ENCODE peak calls at places on chromosomes 5 and 9, in four cellular contexts. Z is heart left ventricle, R is H54, O is GM12892. D is an unnamed sample.

GRCh38 chr9:132182609-132183073 is 20.8 kb downstream of the NTNG2 start:
- DNase-seq in Z (no peak), R (no peak), O (no peak), D (no peak)

GRCh38 chr9:99261923-99262322 is 39.8 kb downstream of the SEC61B start:
- DNase-seq in Z (no peak), R (no peak), O (no peak), D (no peak)

GRCh38 chr5:132265336-132266030 is 8.0 kb downstream of the PDLIM4 start:
- DNase-seq in Z (peak; percentile 67), R (peak; percentile 96), O (no peak), D (peak; percentile 71)

GRCh38 chr9:124202447-124202971 is 55.2 kb upstream of the NEK6 start:
- DNase-seq in Z (peak; percentile 46), R (no peak), O (peak; percentile 63), D (no peak)

GRCh38 chr9:83521017-83521810 is 17.0 kb downstream of the FRMD3 start:
- DNase-seq in Z (no peak), R (no peak), O (no peak), D (no peak)

GRCh38 chr9:21160178-21160577 is 6.3 kb downstream of the IFNA21 start:
- DNase-seq in Z (no peak), R (no peak), O (no peak), D (peak; percentile 28)

GRCh38 chr5:36908544-36909260 is 32.1 kb downstream of the NIPBL start:
- DNase-seq in Z (no peak), R (no peak), O (no peak), D (no peak)

GRCh38 chr5:89988998-89989690 is 420.4 kb downstream of the CETN3 start:
- DNase-seq in Z (peak; percentile 46), R (no peak), O (no peak), D (no peak)

GRCh38 chr5:88438006-88438405 is 169.4 kb upstream of the TMEM161B start:
- DNase-seq in Z (no peak), R (peak; percentile 15), O (no peak), D (no peak)

GRCh38 chr5:145825751-145826180 is 9.4 kb downstream of the PRELID2 start:
- DNase-seq in Z (no peak), R (peak; percentile 15), O (no peak), D (no peak)

GRCh38 chr5:10324519-10325370 is 17.0 kb upstream of the CMBL start:
- DNase-seq in Z (no peak), R (no peak), O (no peak), D (peak; percentile 23)

GRCh38 chr9:133615101-133615896 is 6.1 kb upstream of the FAM163B start:
- DNase-seq in Z (no peak), R (no peak), O (no peak), D (no peak)

GRCh38 chr5:95771892-95772291 is 40.8 kb downstream of the RHOBTB3 start:
- DNase-seq in Z (no peak), R (no peak), O (no peak), D (no peak)

GRCh38 chr5:95768731-95769130 is 37.6 kb downstream of the RHOBTB3 start:
- DNase-seq in Z (no peak), R (no peak), O (no peak), D (no peak)

GRCh38 chr5:95773325-95774059 is 42.4 kb downstream of the RHOBTB3 start:
- DNase-seq in Z (no peak), R (no peak), O (no peak), D (no peak)

GRCh38 chr5:95771109-95771708 is 40.1 kb downstream of the RHOBTB3 start:
- DNase-seq in Z (peak; percentile 48), R (no peak), O (no peak), D (no peak)
- TF ChIP-seq POLR2A in Z (no peak), R (no peak), O (no peak), D (no peak)

GRCh38 chr5:173535976-173536639 is 80.3 kb downstream of the BOD1 start:
- DNase-seq in Z (no peak), R (no peak), O (no peak), D (no peak)

GRCh38 chr5:173537228-173537627 is 79.2 kb downstream of the BOD1 start:
- DNase-seq in Z (no peak), R (no peak), O (no peak), D (no peak)

GRCh38 chr5:173538654-173539053 is 77.8 kb downstream of the BOD1 start:
- DNase-seq in Z (no peak), R (no peak), O (no peak), D (no peak)

GRCh38 chr5:173535166-173535975 is 81.1 kb downstream of the BOD1 start:
- DNase-seq in Z (no peak), R (no peak), O (no peak), D (no peak)

DNA sequence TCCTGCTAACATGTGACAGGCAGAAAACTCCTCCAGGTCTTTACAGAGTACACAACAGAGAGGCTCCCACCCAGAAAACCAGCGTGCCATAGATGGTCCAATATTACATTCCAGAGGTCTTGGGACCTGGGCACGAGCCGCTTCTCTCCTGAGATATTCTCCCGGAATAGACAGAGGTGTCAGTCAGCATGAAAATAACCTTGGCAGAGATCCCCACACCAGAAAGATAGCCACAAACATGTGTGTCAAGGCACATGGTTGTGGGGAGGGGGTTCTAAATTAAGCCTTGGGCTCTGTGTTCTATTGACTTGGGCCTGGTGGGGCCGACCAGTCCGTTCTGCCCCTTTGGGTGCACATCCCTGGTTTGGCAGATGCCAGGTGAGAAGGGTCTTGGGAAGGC is 78.4 kb downstream of the BOD1 start:
- DNase-seq in Z (peak; percentile 44), R (no peak), O (no peak), D (no peak)
- TF ChIP-seq POLR2A in Z (no peak), R (no peak), O (no peak), D (no peak)

GRCh38 chr5:38533286-38534121 is 22.9 kb downstream of the LIFR start:
- DNase-seq in Z (no peak), R (no peak), O (no peak), D (no peak)

GRCh38 chr5:38536968-38537367 is 19.5 kb downstream of the LIFR start:
- DNase-seq in Z (no peak), R (no peak), O (no peak), D (no peak)

GRCh38 chr5:38534122-38534408 is 22.4 kb downstream of the LIFR start:
- DNase-seq in Z (no peak), R (no peak), O (no peak), D (no peak)

GRCh38 chr5:38535845-38536244 is 20.6 kb downstream of the LIFR start:
- DNase-seq in Z (no peak), R (no peak), O (no peak), D (no peak)

GRCh38 chr5:38535281-38535750 is 21.1 kb downstream of the LIFR start:
- DNase-seq in Z (no peak), R (no peak), O (no peak), D (no peak)
- TF ChIP-seq POLR2A in Z (no peak), R (no peak), O (no peak), D (no peak)

GRCh38 chr9:127905788-127906191 is 6.4 kb upstream of the ST6GALNAC6 start:
- DNase-seq in Z (no peak), R (no peak), O (no peak), D (peak; percentile 73)

GRCh38 chr9:127909839-127910273 is 7.0 kb downstream of the ST6GALNAC4 start:
- DNase-seq in Z (no peak), R (no peak), O (no peak), D (no peak)

GRCh38 chr9:127910613-127911205 is 6.1 kb downstream of the ST6GALNAC4 start:
- DNase-seq in Z (no peak), R (no peak), O (no peak), D (no peak)

GRCh38 chr9:127908660-127908926 is 8.2 kb downstream of the ST6GALNAC4 start:
- DNase-seq in Z (no peak), R (no peak), O (no peak), D (no peak)

DNA sequence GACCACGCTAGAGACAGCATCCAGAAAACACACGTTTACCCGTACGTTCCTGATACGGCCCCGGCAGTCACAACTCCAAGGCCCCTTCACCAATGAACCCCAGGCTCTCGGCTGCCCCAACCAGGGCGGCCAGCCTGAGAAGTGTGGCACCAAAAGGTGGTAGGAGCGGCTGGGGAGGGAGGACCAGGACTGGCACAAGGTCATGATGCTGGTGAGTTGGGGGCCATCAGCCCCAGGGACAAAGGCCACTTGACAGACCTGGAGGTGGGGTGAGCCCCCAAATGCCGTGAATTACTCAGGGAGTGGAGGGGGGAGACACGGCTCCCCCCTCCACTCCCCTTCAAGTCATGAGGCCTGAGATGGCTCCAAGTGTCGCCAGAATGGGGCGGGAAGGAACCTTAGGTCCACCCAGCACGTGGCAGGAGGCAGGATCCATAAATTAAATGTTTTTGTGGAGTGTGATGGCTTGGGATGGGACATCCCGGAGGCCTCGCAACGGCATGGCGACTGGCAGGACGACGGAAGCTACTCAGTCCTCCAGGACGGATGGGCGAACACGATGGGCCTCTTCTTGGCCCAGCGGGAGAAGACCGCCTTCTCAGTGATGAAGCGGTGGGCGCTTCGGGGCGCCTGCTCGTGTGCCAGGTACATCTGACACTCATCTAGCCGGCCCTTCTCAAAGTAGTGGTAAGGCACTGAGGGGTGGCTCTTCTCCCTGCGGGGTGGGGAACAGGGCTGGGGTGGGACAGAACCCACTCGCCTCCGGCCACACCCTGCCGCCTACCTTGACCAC is 8.7 kb upstream of the ST6GALNAC6 start:
- DNase-seq in Z (no peak), R (no peak), O (no peak), D (no peak)
- TF ChIP-seq POLR2A in Z (no peak), R (no peak), O (no peak), D (no peak)

GRCh38 chr9:35910613-35911488 is 1.6 kb downstream of the SPAAR start:
- DNase-seq in Z (peak; percentile 45), R (no peak), O (no peak), D (peak; percentile 53)

GRCh38 chr9:35909274-35909673 is at the start of gene SPAAR:
- DNase-seq in Z (peak; percentile 76), R (no peak), O (no peak), D (no peak)

GRCh38 chr9:35908484-35909125 is 685 bp upstream of the SPAAR start:
- DNase-seq in Z (peak; percentile 66), R (no peak), O (no peak), D (no peak)

GRCh38 chr9:35911690-35912089 is 2.4 kb downstream of the SPAAR start:
- DNase-seq in Z (peak; percentile 56), R (no peak), O (no peak), D (no peak)

GRCh38 chr9:35909687-35910612 is 660 bp downstream of the SPAAR start:
- DNase-seq in Z (peak; percentile 79), R (no peak), O (no peak), D (no peak)
- TF ChIP-seq POLR2A in Z (peak; percentile 47), R (no peak), O (no peak), D (no peak)

DNA sequence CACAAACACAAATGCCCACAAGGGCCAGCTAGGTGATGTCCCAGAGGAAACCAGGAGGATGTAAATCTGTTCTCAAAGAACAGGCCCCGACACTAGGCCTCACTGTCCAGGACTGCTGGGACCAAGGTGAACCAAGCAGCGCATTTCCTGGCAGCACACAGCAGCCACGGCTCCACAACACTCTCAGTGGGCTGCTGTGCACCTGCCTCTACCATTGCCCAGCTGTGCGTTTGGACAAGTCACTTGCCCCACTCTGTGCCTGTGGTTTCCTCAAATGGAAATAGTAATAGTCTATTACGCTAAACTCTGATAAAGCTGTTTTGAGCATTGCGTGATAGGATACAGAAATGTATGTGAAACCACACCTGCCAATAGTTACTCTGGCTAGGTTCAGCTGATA is 544.5 kb downstream of the BNC2 start:
- DNase-seq in Z (no peak), R (no peak), O (no peak), D (no peak)
- TF ChIP-seq POLR2A in Z (no peak), R (no peak), O (no peak), D (no peak)

GRCh38 chr9:127919253-127919815 is 2.5 kb upstream of the ST6GALNAC4 start:
- DNase-seq in Z (peak; percentile 94), R (peak; percentile 99), O (no peak), D (no peak)
- TF ChIP-seq POLR2A in Z (no peak), R (no peak), O (no peak), D (no peak)

GRCh38 chr9:111661150-111661801 is at the start of gene GNG10:
- DNase-seq in Z (peak; percentile 58), R (peak; percentile 69), O (peak; percentile 87), D (peak; percentile 75)
- TF ChIP-seq POLR2A in Z (peak; percentile 31), R (peak; percentile 46), O (peak; percentile 53), D (no peak)